ENCODE peak calls at places on chromosomes 5 and 9, in five cellular contexts. B is ovary, X is heart right ventricle, K is tibial artery, O is heart left ventricle. H is an unnamed sample. For H3K4me1, the result is how much of the 10 kb centered on the place peaks cover.

GRCh38 chr9:127241354-127241753 is 23.2 kb upstream of the GARNL3 start:
- DNase-seq in B (no peak), X (no peak), K (no peak), O (no peak), H (no peak)

GRCh38 chr5:107337281-107337680 is 333.5 kb downstream of the EFNA5 start:
- DNase-seq in B (no peak), X (no peak), K (no peak), O (no peak), H (no peak)

GRCh38 chr5:87191645-87192044 is 76.0 kb upstream of the RASA1 start:
- DNase-seq in B (no peak), X (no peak), K (no peak), O (no peak), H (no peak)

GRCh38 chr5:95771109-95771708 is 40.1 kb downstream of the RHOBTB3 start:
- DNase-seq in B (peak), X (peak), K (no peak), O (peak), H (no peak)

GRCh38 chr9:114662081-114662989 is 4.7 kb upstream of the TEX53 start:
- DNase-seq in B (no peak), X (peak), K (no peak), O (no peak), H (peak)

GRCh38 chr9:120925535-120926396 is 830 bp downstream of the TRAF1 start:
- DNase-seq in B (no peak), X (no peak), K (peak), O (peak), H (peak)

GRCh38 chr5:179280095-179280490 is 65.2 kb downstream of the ADAMTS2 start:
- DNase-seq in B (no peak), X (no peak), K (no peak), O (no peak), H (no peak)

GRCh38 chr9:128397831-128398230 is 22.8 kb upstream of the CERCAM start:
- DNase-seq in B (no peak), X (no peak), K (no peak), O (no peak), H (no peak)

GRCh38 chr9:91164724-91165520 is 196.8 kb downstream of the AUH start:
- DNase-seq in B (no peak), X (peak), K (peak), O (peak), H (peak)

GRCh38 chr9:16157216-16157615 is 604.4 kb downstream of the CCDC171 start:
- DNase-seq in B (no peak), X (no peak), K (no peak), O (no peak), H (no peak)
- H3K4me1 ChIP-seq in B (under half), X (under half), K (under half), O (under half), H (under half)

GRCh38 chr5:37773809-37774208 is 66.0 kb downstream of the GDNF start:
- DNase-seq in B (no peak), X (no peak), K (no peak), O (no peak), H (no peak)
- H3K4me1 ChIP-seq in B (under half), X (under half), K (under half), O (under half), H (under half)

GRCh38 chr5:89584339-89584956 is 701.5 kb upstream of the MEF2C start:
- DNase-seq in B (no peak), X (no peak), K (no peak), O (no peak), H (no peak)

GRCh38 chr5:89583534-89583933 is 700.5 kb upstream of the MEF2C start:
- DNase-seq in B (no peak), X (no peak), K (no peak), O (no peak), H (no peak)

GRCh38 chr5:89582768-89583339 is 699.9 kb upstream of the MEF2C start:
- DNase-seq in B (no peak), X (no peak), K (no peak), O (no peak), H (no peak)

GRCh38 chr5:89580976-89581375 is 698.0 kb upstream of the MEF2C start:
- DNase-seq in B (no peak), X (no peak), K (no peak), O (no peak), H (no peak)
- H3K4me1 ChIP-seq in B (under half), X (under half), K (under half), O (under half), H (under half)

GRCh38 chr9:92507496-92507895 is 25.2 kb upstream of the ASPN start:
- DNase-seq in B (no peak), X (no peak), K (no peak), O (no peak), H (no peak)

GRCh38 chr9:92507005-92507404 is 24.7 kb upstream of the ASPN start:
- DNase-seq in B (no peak), X (no peak), K (no peak), O (no peak), H (no peak)

GRCh38 chr9:92501671-92502393 is 19.5 kb upstream of the ASPN start:
- DNase-seq in B (no peak), X (no peak), K (peak), O (peak), H (no peak)

GRCh38 chr9:92506184-92506857 is 24.0 kb upstream of the ASPN start:
- DNase-seq in B (no peak), X (no peak), K (peak), O (peak), H (no peak)

GRCh38 chr9:92504881-92505280 is 22.6 kb upstream of the ASPN start:
- DNase-seq in B (no peak), X (no peak), K (no peak), O (no peak), H (no peak)
- H3K4me1 ChIP-seq in B (under half), X (under half), K (under half), O (half or more), H (under half)

GRCh38 chr5:149415245-149415967 is 36.3 kb upstream of the IL17B start:
- DNase-seq in B (peak), X (no peak), K (no peak), O (no peak), H (no peak)
- H3K4me1 ChIP-seq in B (half or more), X (under half), K (under half), O (half or more), H (under half)

DNA sequence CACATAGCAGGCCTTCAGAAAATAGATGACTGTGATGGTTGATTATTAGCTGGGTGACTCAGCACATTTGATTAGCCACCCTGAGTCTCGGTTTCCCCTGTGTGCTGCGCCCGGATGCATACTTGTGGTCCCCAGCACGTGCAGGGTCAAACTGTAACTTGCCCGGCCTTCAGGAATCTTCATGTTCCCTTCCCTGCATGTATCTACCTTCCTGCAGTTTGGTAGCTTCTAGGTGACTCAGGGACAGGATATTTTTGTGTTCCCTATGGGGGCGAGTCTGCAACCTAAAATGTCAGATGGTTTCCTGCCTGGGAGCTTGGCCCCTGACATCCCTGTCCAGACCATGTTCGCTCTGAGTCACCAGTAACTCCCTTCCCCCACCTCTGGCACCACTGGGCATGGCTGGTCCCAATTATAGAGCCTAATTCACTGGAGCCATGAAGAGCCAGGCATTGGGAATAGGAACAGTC is 13.2 kb downstream of the PTGS1 start:
- DNase-seq in B (no peak), X (no peak), K (no peak), O (no peak), H (no peak)
- H3K4me1 ChIP-seq in B (under half), X (under half), K (under half), O (under half), H (under half)

GRCh38 chr9:110069326-110070248 is 138.4 kb downstream of the C9orf152 start:
- DNase-seq in B (no peak), X (peak), K (peak), O (peak), H (no peak)
- H3K4me1 ChIP-seq in B (under half), X (half or more), K (under half), O (half or more), H (under half)